ENCODE peak calls at places on chromosomes 7 and 10, in eight cellular contexts. A, H, K, E, O, X, U and M are unnamed samples.

GRCh38 chr10:42640610-42641229 is 2.4 kb upstream of the ZNF33B start:
- DNase-seq in A (no peak), H (no peak), K (no peak), E (no peak), O (no peak), X (no peak), U (no peak), M (peak; percentile 81)

GRCh38 chr10:29598861-29599311 is 35.9 kb downstream of the SVIL start:
- DNase-seq in A (no peak), H (no peak), K (no peak), E (no peak), O (no peak), X (no peak), U (no peak), M (no peak)

GRCh38 chr7:99072126-99072525 is 71.8 kb downstream of the SMURF1 start:
- DNase-seq in A (no peak), H (no peak), K (no peak), E (no peak), O (no peak), X (no peak), U (no peak), M (no peak)

GRCh38 chr10:70221030-70221429 is 12.2 kb downstream of the PPA1 start:
- DNase-seq in A (no peak), H (no peak), K (no peak), E (no peak), O (no peak), X (no peak), U (no peak), M (no peak)

GRCh38 chr7:157499121-157499834 is 162.5 kb downstream of the DNAJB6 start:
- DNase-seq in A (no peak), H (no peak), K (no peak), E (no peak), O (peak; percentile 14), X (no peak), U (no peak), M (no peak)

GRCh38 chr10:99945286-99945685 is 64.5 kb downstream of the DNMBP start:
- DNase-seq in A (no peak), H (no peak), K (no peak), E (no peak), O (no peak), X (no peak), U (no peak), M (no peak)

GRCh38 chr7:148982596-148983219 is 45.6 kb downstream of the PDIA4 start:
- DNase-seq in A (peak; percentile 34), H (no peak), K (no peak), E (no peak), O (no peak), X (no peak), U (no peak), M (no peak)

GRCh38 chr10:63781226-63781625 is 260.0 kb downstream of the REEP3 start:
- DNase-seq in A (no peak), H (no peak), K (no peak), E (no peak), O (no peak), X (no peak), U (no peak), M (no peak)

GRCh38 chr7:28296571-28297483 is 115.5 kb upstream of the CREB5 start:
- DNase-seq in A (peak; percentile 64), H (peak; percentile 15), K (peak; percentile 69), E (no peak), O (peak; percentile 45), X (no peak), U (no peak), M (no peak)

GRCh38 chr10:48495282-48496045 is 109.4 kb downstream of the ARHGAP22 start:
- DNase-seq in A (no peak), H (no peak), K (no peak), E (no peak), O (no peak), X (no peak), U (no peak), M (no peak)

GRCh38 chr10:50846753-50847152 is 38.7 kb downstream of the A1CF start:
- DNase-seq in A (no peak), H (no peak), K (no peak), E (no peak), O (no peak), X (no peak), U (no peak), M (no peak)

GRCh38 chr10:99276848-99277486 is 41.3 kb upstream of the HPSE2 start:
- DNase-seq in A (no peak), H (no peak), K (peak; percentile 16), E (no peak), O (no peak), X (no peak), U (peak; percentile 16), M (no peak)

GRCh38 chr7:142535123-142535779 is 214.0 kb upstream of the PRSS1 start:
- DNase-seq in A (peak; percentile 81), H (peak; percentile 28), K (peak; percentile 81), E (no peak), O (peak; percentile 70), X (no peak), U (peak; percentile 22), M (no peak)

GRCh38 chr10:11824376-11824775 is 1.2 kb downstream of the PROSER2 start:
- DNase-seq in A (no peak), H (no peak), K (no peak), E (no peak), O (no peak), X (no peak), U (no peak), M (no peak)